ENCODE peak calls at places on chromosomes 2 and 18, in four cellular contexts. U is H7, V is T follicular helper cell, L is bronchial epithelial cell. G is an unnamed sample.

GRCh38 chr2:23546913-23547312 is 161.9 kb downstream of the KLHL29 start:
- DNase-seq in U (no peak), V (no peak), L (no peak), G (no peak)

GRCh38 chr2:205405194-205405593 is 277.1 kb upstream of the NRP2 start:
- DNase-seq in U (no peak), V (no peak), L (peak), G (no peak)

GRCh38 chr18:12359515-12359927 is 17.5 kb downstream of the AFG3L2 start:
- DNase-seq in U (no peak), V (no peak), L (peak), G (no peak)

GRCh38 chr18:47263197-47263827 is 11.9 kb upstream of the SKOR2 start:
- DNase-seq in U (peak), V (no peak), L (no peak), G (no peak)

GRCh38 chr2:143397886-143398614 is 268.8 kb downstream of the ARHGAP15 start:
- DNase-seq in U (no peak), V (no peak), L (peak), G (no peak)

GRCh38 chr2:3493610-3493997 is 25.7 kb downstream of the ADI1 start:
- DNase-seq in U (peak), V (no peak), L (peak), G (no peak)

GRCh38 chr2:41932241-41933034 is 115.4 kb upstream of the PKDCC start:
- DNase-seq in U (no peak), V (no peak), L (no peak), G (no peak)

GRCh38 chr2:29963972-29964570 is 42.7 kb upstream of the ALK start:
- DNase-seq in U (peak), V (no peak), L (no peak), G (no peak)

GRCh38 chr2:69946351-69947077 is 14.9 kb downstream of the ASPRV1 start:
- DNase-seq in U (no peak), V (peak), L (peak), G (peak)

GRCh38 chr2:109458512-109458911 is 155.3 kb downstream of the SEPTIN10 start:
- DNase-seq in U (no peak), V (no peak), L (no peak), G (no peak)

GRCh38 chr2:188725981-188726380 is 248.2 kb upstream of the COL3A1 start:
- DNase-seq in U (no peak), V (no peak), L (peak), G (no peak)

GRCh38 chr2:23563673-23564617 is 179.0 kb downstream of the KLHL29 start:
- DNase-seq in U (peak), V (no peak), L (peak), G (no peak)

GRCh38 chr2:82275599-82275998 is 1971.0 kb upstream of the LRRTM1 start:
- DNase-seq in U (no peak), V (no peak), L (no peak), G (no peak)

GRCh38 chr2:233256048-233256447 is 4.6 kb downstream of the ATG16L1 start:
- DNase-seq in U (no peak), V (no peak), L (no peak), G (no peak)

GRCh38 chr2:202221873-202222272 is 16.5 kb downstream of the SUMO1 start:
- DNase-seq in U (peak), V (no peak), L (no peak), G (no peak)

GRCh38 chr2:17803492-17803891 is 12.8 kb upstream of the MSGN1 start:
- DNase-seq in U (no peak), V (no peak), L (no peak), G (no peak)

GRCh38 chr2:230871361-230872150 is 6.8 kb downstream of the ITM2C start:
- DNase-seq in U (peak), V (no peak), L (no peak), G (peak)